ENCODE peak calls at places on chromosomes 4 and X, in seven cellular contexts. O is lower lobe of right lung; F is fibroblast of lung; Y is CD8-positive, alpha-beta T cell; B is pancreas; M is GM23248; L is naive thymus-derived CD4-positive, alpha-beta T cell. J is an unnamed sample. For H3K36me3, the result is how much of the 10 kb centered on the place peaks cover.

GRCh38 chrX:106208154-106208553 is 40.0 kb downstream of the PWWP3B start:
- DNase-seq in O (no peak), L (no peak), B (no peak), F (no peak), M (no peak), Y (no peak), J (no peak)

GRCh38 chrX:6223516-6223915 is 5.2 kb downstream of the NLGN4X start:
- DNase-seq in Y (no peak), O (no peak), L (no peak), M (no peak), B (no peak), F (no peak), J (no peak)

GRCh38 chr4:43564601-43565000 is 672.1 kb downstream of the GRXCR1 start:
- DNase-seq in M (no peak), F (no peak), B (no peak), L (no peak), Y (no peak), O (no peak), J (no peak)

GRCh38 chr4:47075919-47076318 is 44.6 kb downstream of the GABRB1 start:
- DNase-seq in L (no peak), O (no peak), B (no peak), F (no peak), M (no peak), Y (no peak), J (no peak)

GRCh38 chr4:25879587-25879986 is 16.8 kb upstream of the SEL1L3 start:
- DNase-seq in B (no peak), M (no peak), L (no peak), O (no peak), F (no peak), Y (no peak), J (no peak)

GRCh38 chr4:73053974-73054480 is 15.5 kb downstream of the COX18 start:
- DNase-seq in M (peak), O (no peak), Y (no peak), L (no peak), B (no peak), F (peak), J (no peak)

GRCh38 chr4:181597766-181598165 is 645.4 kb upstream of the TENM3 start:
- DNase-seq in O (no peak), B (no peak), L (no peak), Y (no peak), M (no peak), F (peak), J (no peak)

GRCh38 chrX:155065035-155065734 is 5.8 kb downstream of the CMC4 start:
- DNase-seq in B (no peak), Y (no peak), O (no peak), L (no peak), M (peak), F (peak), J (no peak)

GRCh38 chr4:75016472-75016871 is 83.6 kb downstream of the PARM1 start:
- DNase-seq in B (no peak), L (no peak), F (no peak), M (no peak), O (no peak), Y (no peak), J (no peak)

GRCh38 chrX:41722816-41723215 is 1.2 kb upstream of the GPR82 start:
- DNase-seq in M (peak), O (no peak), Y (no peak), B (no peak), L (no peak), F (peak), J (no peak)

DNA sequence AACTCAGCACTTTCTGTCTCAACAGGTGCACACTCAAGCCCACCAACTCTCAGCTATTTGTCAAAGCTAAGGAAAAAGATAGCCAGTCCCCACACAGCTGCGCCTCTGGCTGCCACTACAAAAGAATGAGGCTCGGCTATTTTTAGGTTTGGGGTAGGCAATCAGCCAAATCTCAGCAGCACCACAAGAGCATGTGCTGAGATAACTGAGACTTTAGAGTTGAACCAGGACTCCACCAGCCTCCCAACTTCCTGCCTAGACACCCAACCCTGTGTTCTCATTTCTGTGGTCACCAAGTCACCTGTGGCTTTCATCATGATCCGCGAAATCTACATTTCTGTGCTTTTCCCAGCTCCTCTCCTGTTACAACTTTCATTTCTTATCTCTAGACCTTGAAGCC is 28.0 kb downstream of the DMD start:
- DNase-seq in B (no peak), Y (no peak), F (peak), O (no peak), L (no peak), M (no peak), J (no peak)
- H3K36me3 ChIP-seq in B (under half), Y (under half), F (under half), O (under half), L (under half), M (under half), J (under half)

GRCh38 chr4:161419822-161420221 is 744.0 kb downstream of the FSTL5 start:
- DNase-seq in F (no peak), L (no peak), O (no peak), M (no peak), Y (no peak), B (no peak), J (no peak)
- H3K36me3 ChIP-seq in F (under half), L (under half), O (under half), M (under half), Y (under half), B (under half), J (under half)

GRCh38 chrX:75074475-75074874 is 81.6 kb downstream of the ABCB7 start:
- DNase-seq in O (no peak), Y (no peak), L (no peak), F (no peak), M (no peak), B (no peak), J (no peak)
- H3K36me3 ChIP-seq in O (under half), Y (under half), L (under half), F (under half), M (under half), B (under half), J (under half)

GRCh38 chr4:183284229-183284628 is 35.8 kb downstream of the CLDN22 start:
- DNase-seq in Y (no peak), B (no peak), O (no peak), M (no peak), F (no peak), L (no peak), J (no peak)
- H3K36me3 ChIP-seq in Y (under half), B (under half), O (half or more), M (half or more), F (under half), L (under half), J (under half)

DNA sequence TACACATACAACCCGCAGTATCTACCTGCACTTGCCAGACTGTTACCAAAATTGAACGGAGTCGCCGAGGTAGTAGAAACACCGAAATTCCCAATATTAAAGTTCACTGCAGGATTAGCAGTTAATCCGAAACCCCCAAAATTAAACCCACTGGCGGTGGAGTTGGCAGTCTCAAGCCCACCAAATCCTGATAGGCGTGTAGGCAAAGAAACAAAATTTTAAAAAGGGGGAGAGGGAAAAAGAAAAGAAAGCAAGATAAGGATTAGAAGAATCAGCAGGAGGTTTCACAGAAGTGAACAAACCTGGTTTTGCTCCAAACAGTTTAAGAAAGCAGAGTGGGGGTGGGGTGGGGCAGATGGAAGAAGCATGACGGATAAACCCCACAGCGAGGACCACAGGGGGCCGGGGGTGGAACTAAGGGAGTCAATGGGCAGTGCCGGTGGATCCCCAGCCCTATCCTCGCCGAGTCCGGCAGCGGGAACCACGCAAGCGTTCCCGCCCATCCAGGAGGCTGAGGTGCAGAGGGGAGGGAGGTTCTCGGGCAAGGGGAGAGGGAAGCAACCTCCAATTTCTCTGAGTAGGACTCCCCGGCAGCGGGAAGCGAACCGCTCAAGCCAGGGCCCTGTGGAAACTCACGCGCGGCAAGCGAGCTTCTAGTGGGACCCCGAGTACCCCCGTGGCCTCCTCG is 599 bp downstream of the NUP54 start:
- DNase-seq in L (no peak), B (no peak), F (peak), Y (no peak), M (peak), O (peak), J (peak)
- H3K36me3 ChIP-seq in L (under half), B (under half), F (under half), Y (under half), M (under half), O (under half), J (under half)

DNA sequence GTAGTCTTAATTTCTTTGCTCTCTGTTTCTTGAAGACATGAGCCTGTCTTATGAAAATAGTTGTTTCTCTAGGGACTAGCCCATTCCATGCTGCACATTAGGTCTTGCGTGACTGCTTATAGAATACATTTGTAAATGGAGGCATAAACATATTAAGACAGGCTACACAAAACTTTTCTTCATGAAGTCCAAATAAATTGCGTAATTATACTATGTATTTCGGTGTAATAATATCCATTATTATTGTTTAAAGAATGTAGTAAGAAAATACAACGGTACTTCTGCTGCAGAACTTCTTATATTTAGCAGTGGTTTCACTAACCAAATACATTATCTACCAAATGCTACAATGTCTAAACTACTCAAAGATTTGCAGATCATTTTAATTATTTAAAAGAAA is 8.5 kb upstream of the NAA11 start:
- DNase-seq in Y (no peak), F (no peak), O (no peak), L (no peak), M (no peak), B (no peak), J (no peak)
- H3K36me3 ChIP-seq in Y (under half), F (under half), O (under half), L (under half), M (under half), B (under half), J (under half)